ENCODE peak calls at places on chromosomes 6 and 20, in four cellular contexts. W, K, V and U are unnamed samples. For H3K4me1, the result is how much of the 10 kb centered on the place peaks cover.

GRCh38 chr6:158669145-158670035 is 19.5 kb downstream of the SYTL3 start:
- DNase-seq in W (no peak), K (no peak), V (peak), U (no peak)

GRCh38 chr6:137926985-137927384 is 59.9 kb downstream of the TNFAIP3 start:
- DNase-seq in W (no peak), K (no peak), V (no peak), U (no peak)

GRCh38 chr6:151807513-151808330 is at the start of gene ESR1:
- DNase-seq in W (peak), K (peak), V (peak), U (no peak)

GRCh38 chr6:151063339-151063738 is 176.4 kb upstream of the AKAP12 start:
- DNase-seq in W (no peak), K (no peak), V (no peak), U (no peak)

GRCh38 chr6:165872811-165873210 is 209.8 kb upstream of the PDE10A start:
- DNase-seq in W (no peak), K (no peak), V (no peak), U (no peak)

GRCh38 chr6:45420083-45420908 is 42.6 kb upstream of the SUPT3H start:
- DNase-seq in W (peak), K (no peak), V (no peak), U (no peak)

GRCh38 chr6:31139599-31139998 is 733 bp upstream of the PSORS1C2 start:
- DNase-seq in W (no peak), K (no peak), V (no peak), U (no peak)

GRCh38 chr6:17233531-17233930 is 47.6 kb upstream of the RBM24 start:
- DNase-seq in W (no peak), K (no peak), V (no peak), U (no peak)

GRCh38 chr6:8219352-8219943 is 117.1 kb upstream of the EEF1E1 start:
- DNase-seq in W (no peak), K (no peak), V (no peak), U (no peak)

GRCh38 chr6:163284151-163284550 is 130.4 kb upstream of the QKI start:
- DNase-seq in W (no peak), K (no peak), V (no peak), U (no peak)

GRCh38 chr6:166500246-166500645 is 86.2 kb downstream of the RAMACL start:
- DNase-seq in W (no peak), K (no peak), V (peak), U (no peak)

GRCh38 chr6:34334796-34335416 is 57.6 kb downstream of the NUDT3 start:
- DNase-seq in W (no peak), K (no peak), V (no peak), U (no peak)

GRCh38 chr6:151680846-151681425 is 126.5 kb upstream of the ESR1 start:
- DNase-seq in W (no peak), K (no peak), V (no peak), U (no peak)

GRCh38 chr6:25331085-25331685 is 52.0 kb downstream of the CARMIL1 start:
- DNase-seq in W (no peak), K (peak), V (no peak), U (no peak)

GRCh38 chr6:38797391-38797790 is 82.3 kb downstream of the DNAH8 start:
- DNase-seq in W (no peak), K (no peak), V (no peak), U (no peak)

GRCh38 chr20:60446273-60447111 is 488.3 kb downstream of the CDH26 start:
- DNase-seq in W (no peak), K (no peak), V (no peak), U (no peak)

GRCh38 chr6:114452785-114453401 is 110.1 kb upstream of the HS3ST5 start:
- DNase-seq in W (no peak), K (no peak), V (no peak), U (no peak)

DNA sequence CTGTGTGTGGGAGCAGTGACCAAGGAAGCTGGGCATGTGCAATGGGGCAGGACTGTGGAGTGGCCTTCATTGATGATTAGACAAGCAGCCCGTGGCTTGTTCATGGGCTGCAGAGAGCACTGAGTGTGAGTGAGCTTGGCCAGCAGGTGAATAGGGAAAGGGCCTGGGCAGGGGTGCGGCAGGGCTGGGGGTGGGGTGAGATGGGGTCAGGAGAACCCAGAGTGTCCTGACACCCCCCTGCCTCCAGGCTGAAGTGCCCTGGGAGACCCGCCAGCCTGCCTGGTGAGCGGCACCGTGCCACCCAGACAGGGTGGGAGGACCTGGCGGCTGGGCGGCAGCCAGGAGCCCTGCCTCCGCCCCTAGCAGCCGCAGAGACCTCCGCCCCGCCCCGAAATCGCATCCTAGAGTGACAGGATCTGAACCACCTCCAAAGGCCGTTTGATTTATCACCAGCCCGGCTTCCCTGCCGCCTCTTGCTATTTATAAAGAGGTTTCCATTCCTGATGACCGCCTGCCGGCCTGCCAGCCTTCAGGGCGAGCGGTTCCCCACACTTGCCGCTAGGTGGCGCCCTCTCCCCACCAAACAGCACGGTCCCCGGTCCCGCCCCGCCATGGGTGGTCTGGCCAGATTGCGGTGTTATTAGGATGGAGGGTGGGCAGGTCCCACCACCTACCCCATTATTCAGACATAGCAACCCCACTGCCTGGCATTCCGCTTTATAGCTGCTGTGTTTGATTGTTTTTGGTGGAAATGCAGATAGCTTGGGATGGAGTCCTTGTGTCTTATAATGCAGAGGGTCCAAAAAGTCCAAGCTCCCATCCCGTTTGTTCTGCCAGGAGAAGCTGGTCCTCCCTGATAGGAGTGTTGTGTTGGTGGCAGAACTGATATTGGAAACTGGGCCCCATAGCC is 3.5 kb downstream of the MYLK2 start:
- DNase-seq in W (peak), K (peak), V (peak), U (peak)
- H3K4me3 ChIP-seq in W (no peak), K (no peak), V (no peak), U (no peak)

GRCh38 chr20:62913043-62913630 is 13.2 kb downstream of the DIDO1 start:
- DNase-seq in W (no peak), K (no peak), V (peak), U (no peak)

GRCh38 chr20:62911701-62912280 is 14.5 kb downstream of the DIDO1 start:
- DNase-seq in W (no peak), K (no peak), V (peak), U (no peak)

GRCh38 chr20:62908971-62909791 is 17.1 kb downstream of the DIDO1 start:
- DNase-seq in W (no peak), K (no peak), V (peak), U (no peak)

GRCh38 chr20:62910217-62910766 is 16.0 kb downstream of the DIDO1 start:
- DNase-seq in W (no peak), K (no peak), V (peak), U (no peak)

DNA sequence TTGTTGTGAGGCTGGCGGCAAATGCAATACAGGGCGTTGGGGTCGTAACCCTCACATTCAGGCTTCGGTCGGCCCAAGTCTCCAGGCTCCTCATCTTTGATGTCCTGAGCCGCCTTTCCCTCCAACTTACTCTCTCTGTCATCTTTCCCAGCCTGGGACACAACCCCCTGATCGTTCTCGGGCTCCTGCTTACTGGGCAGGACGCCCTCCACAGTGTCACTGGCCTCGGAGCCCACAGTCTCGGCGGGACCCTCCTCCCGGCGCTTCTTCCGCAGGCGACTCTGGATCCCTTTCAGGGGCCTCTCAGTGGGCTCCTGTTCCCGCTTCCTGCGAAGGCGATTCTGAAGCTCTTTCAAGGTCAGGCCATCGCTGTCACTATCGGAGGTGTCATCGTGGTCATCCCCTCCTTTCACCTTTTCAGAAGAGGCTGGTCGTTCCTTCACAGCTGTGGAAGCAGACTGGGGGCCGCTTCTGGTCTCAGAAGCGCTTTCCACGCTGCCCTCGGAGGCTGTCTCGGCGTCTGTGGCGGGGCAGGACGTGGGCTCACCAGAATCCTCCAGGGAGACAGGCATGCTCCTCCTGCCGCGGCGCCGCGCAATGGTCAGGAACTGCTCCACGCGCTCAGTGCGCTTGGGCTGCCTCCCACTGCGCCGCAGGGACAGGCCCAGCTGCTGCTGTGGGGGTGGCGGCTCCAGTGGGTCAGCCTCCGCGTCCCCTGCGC is 15.4 kb downstream of the DIDO1 start:
- DNase-seq in W (no peak), K (no peak), V (peak), U (no peak)
- H3K4me1 ChIP-seq in W (under half), K (under half), V (under half), U (under half)

DNA sequence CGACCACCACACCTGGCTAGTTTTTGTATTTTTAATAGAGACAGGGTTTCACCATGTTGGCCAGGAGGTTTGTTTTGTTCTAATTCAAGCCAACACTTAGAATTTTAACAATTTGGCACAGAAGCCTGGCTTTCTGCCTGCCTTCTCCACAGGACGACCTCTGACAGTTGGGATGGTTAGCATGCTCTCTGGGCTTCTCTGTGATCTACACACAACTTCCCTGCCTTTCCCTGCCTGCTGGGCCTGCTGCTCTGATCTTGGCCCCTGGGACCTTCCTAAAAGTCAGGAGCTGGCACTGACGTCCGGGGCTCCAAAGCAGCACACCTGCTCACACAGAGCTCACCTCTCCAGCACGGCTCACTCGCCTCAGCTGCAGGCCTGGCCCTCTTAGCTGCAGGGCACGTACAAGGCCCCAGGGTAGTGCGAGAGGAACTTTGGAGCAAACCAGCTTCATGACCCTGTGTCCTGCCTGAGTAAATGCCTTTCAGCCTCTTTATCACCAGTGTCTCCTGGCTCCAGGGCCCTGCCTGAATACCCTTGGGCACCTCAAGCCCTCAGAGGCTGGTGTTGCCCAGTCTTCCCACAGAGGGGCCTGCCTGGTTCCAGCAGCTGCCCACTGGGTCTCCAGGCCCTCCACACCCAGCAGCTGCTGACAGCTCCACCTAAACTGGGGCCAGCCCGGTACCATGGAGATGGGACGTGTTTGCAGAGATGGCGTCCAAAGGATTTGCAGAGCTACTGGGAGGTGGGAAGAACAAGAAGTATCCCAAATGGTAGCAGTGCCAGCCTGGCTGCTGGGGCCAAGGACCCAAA is 96.0 kb downstream of the PSMB1 start:
- DNase-seq in W (peak), K (no peak), V (no peak), U (no peak)
- H3K27ac ChIP-seq in W (no peak), K (no peak), V (no peak), U (no peak)

DNA sequence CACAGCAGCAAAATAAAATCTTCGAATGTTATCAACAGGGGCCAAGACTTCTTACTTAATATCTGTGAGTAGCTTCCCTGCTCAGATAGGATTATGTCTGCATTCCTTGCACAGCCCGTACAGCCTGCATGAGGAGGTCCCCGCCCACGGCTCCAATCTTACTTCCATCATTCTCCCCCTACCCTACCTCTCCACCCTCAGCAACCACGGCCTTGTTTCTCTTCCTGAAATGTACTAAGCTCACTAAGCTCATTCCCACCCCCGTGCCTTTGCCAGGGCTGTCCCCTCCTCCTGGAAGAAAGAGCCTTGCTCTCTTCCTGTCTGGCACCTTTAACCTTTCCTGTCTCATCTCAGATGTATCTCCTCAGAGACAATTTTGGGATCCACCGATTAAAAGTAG is 120.4 kb downstream of the BCAS1 start:
- DNase-seq in W (no peak), K (no peak), V (no peak), U (no peak)
- H3K4me3 ChIP-seq in W (no peak), K (no peak), V (no peak), U (no peak)

DNA sequence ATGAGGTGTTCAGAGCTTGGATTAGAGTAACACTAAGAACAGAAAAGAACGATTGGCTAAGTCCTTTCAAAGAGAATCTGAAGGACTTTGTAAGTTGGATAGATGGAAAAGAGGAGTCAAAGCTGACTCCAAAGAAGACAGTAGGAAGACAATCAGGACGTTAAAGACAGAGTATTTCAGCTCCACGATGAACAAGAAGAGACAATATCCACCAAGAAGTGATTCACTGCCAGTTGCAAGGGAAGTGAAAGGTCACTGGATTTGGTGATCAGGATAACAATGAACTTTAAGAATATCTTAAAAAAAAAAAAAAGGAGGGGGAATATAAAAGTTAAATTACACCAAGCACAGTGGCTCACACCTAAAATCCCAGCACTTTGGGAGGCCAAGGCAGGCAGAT is 17.9 kb downstream of the REPS1 start:
- DNase-seq in W (no peak), K (no peak), V (no peak), U (no peak)
- H3K4me1 ChIP-seq in W (half or more), K (half or more), V (under half), U (half or more)

GRCh38 chr20:44521484-44522481 is at the start of gene SERINC3:
- DNase-seq in W (peak), K (peak), V (peak), U (peak)

GRCh38 chr20:44513871-44514270 is 8.0 kb downstream of the SERINC3 start:
- DNase-seq in W (no peak), K (no peak), V (no peak), U (no peak)

GRCh38 chr20:44516491-44516890 is 5.4 kb downstream of the SERINC3 start:
- DNase-seq in W (no peak), K (no peak), V (no peak), U (no peak)

GRCh38 chr20:44522841-44523240 is 971 bp upstream of the SERINC3 start:
- DNase-seq in W (no peak), K (no peak), V (no peak), U (no peak)

GRCh38 chr20:44517454-44517853 is 4.4 kb downstream of the SERINC3 start:
- DNase-seq in W (no peak), K (no peak), V (no peak), U (no peak)
- H3K27ac ChIP-seq in W (no peak), K (no peak), V (no peak), U (no peak)

DNA sequence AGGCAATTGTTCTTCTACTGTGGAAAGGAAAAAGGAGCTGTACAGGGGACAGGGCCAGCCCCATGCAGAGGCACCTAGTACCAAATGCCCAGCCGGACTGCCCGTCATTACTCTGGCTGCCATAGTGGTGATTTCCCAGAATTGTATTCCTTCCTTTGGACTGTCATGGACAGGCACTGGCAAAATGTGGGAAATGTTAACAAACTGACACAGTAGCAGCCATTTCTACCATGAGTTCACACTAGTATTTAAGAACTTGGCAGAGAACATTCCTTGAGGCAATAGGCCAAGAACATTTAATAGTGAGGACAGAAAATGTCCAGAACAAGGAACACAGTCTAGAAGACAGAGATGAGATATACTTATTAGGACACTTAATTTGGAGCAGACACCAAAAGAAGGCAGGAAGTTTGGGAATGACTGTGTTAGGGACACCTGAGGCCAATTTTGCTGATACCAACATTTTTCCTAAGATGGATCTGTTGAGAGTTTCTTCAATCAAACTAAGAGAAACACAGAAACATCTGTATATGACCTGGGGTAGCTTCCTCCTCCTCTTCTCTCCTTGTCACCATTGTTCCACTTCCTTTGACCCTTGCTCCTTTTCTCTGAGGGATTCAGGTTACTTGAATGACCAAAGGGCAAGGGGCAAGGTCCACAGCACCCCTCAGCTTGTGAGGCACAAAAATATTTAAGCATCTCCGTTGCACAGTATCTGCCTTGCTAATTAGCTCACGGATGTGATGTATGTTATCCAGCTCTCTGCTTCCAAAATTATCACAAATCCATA is 14.9 kb downstream of the ADTRP start:
- DNase-seq in W (no peak), K (no peak), V (no peak), U (no peak)
- H3K4me3 ChIP-seq in W (no peak), K (no peak), V (no peak), U (no peak)

DNA sequence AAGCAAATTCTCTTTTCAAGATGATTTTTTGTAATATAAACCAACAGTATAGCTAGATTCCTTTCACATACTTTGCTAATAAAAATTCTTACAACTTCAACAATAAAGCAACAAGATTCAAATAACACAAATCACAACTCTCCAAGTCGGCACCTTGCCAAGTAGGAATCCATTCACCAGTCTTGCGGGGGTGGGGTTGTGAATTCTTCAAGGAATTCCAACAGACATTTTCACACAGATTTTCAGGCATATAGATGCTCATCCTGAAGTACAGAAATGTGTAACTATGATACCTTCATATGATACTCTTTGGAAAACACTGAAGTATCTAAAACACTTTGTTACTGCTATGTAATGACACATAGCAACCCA is 36.5 kb downstream of the SCML4 start:
- DNase-seq in W (no peak), K (no peak), V (no peak), U (no peak)
- H3K4me1 ChIP-seq in W (under half), K (under half), V (under half), U (under half)

DNA sequence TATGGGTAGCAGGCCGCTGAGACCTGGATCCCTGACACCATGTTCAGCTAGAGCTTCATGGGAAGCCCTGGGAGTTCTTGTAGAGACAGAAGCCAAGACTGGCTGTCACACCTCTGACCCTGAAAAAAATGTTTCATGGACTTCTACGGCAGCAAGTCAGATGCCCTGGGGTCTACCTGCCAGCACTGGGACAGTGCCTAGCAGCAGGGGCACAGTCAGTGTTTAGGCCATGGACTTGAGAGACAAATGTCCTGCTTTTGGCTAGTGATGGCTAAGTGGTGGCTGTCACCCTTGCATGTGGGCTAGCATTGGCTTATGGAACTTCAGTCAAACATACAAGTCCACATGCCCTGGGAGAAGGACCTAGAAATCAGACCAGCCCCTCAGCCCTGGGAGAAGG is 41.3 kb upstream of the SSTR4 start:
- DNase-seq in W (no peak), K (no peak), V (no peak), U (no peak)
- H3K27ac ChIP-seq in W (no peak), K (no peak), V (no peak), U (no peak)

GRCh38 chr6:136037885-136038460 is 186.5 kb downstream of the PDE7B start:
- DNase-seq in W (no peak), K (no peak), V (no peak), U (peak)
- H3K4me3 ChIP-seq in W (no peak), K (no peak), V (no peak), U (peak)